ENCODE peak calls at places on chromosomes 6 and 20, in six cellular contexts. One of them, this sample, is unnamed. For H3K4me1, the result is how much of the 10 kb centered on the place peaks cover.

GRCh38 chr6:43386492-43386891 is 17.0 kb upstream of the ZNF318 start:
- DNase-seq in HCT116: no peak
- DNase-seq in H1: no peak
- DNase-seq in K562: no peak
- DNase-seq in HepG2: peak
- DNase-seq in GM12878: no peak
- DNase-seq in this sample: no peak

GRCh38 chr6:87436435-87436834 is 28.7 kb downstream of the CFAP206 start:
- DNase-seq in HCT116: peak
- DNase-seq in GM12878: peak
- DNase-seq in HepG2: peak
- DNase-seq in H1: peak
- DNase-seq in K562: peak
- DNase-seq in this sample: peak

GRCh38 chr20:1987826-1988225 is 6.0 kb downstream of the PDYN start:
- DNase-seq in GM12878: no peak
- DNase-seq in HepG2: no peak
- DNase-seq in H1: no peak
- DNase-seq in K562: no peak
- DNase-seq in HCT116: no peak
- DNase-seq in this sample: no peak

GRCh38 chr20:35283441-35284266 is 918 bp downstream of the EIF6 start:
- DNase-seq in HCT116: no peak
- DNase-seq in H1: no peak
- DNase-seq in HepG2: no peak
- DNase-seq in K562: peak
- DNase-seq in GM12878: no peak
- DNase-seq in this sample: no peak

GRCh38 chr6:111844921-111845320 is 28.3 kb downstream of the FYN start:
- DNase-seq in HCT116: no peak
- DNase-seq in H1: no peak
- DNase-seq in GM12878: no peak
- DNase-seq in HepG2: peak
- DNase-seq in K562: no peak
- DNase-seq in this sample: no peak

GRCh38 chr20:36824142-36824940 is 50.8 kb upstream of the DSN1 start:
- DNase-seq in K562: no peak
- DNase-seq in H1: no peak
- DNase-seq in HCT116: no peak
- DNase-seq in HepG2: no peak
- DNase-seq in GM12878: no peak
- DNase-seq in this sample: no peak

GRCh38 chr6:165599596-165600487 is 63.2 kb downstream of the PDE10A start:
- DNase-seq in K562: no peak
- DNase-seq in GM12878: no peak
- DNase-seq in H1: no peak
- DNase-seq in HCT116: no peak
- DNase-seq in HepG2: no peak
- DNase-seq in this sample: no peak

GRCh38 chr6:3751019-3751729 is at the start of gene PXDC1:
- DNase-seq in GM12878: no peak
- DNase-seq in K562: no peak
- DNase-seq in HCT116: no peak
- DNase-seq in H1: no peak
- DNase-seq in HepG2: no peak
- DNase-seq in this sample: no peak

GRCh38 chr6:137846772-137847313 is 20.2 kb upstream of the TNFAIP3 start:
- DNase-seq in H1: no peak
- DNase-seq in GM12878: no peak
- DNase-seq in HCT116: no peak
- DNase-seq in K562: peak
- DNase-seq in HepG2: no peak
- DNase-seq in this sample: no peak

GRCh38 chr6:30760537-30760936 is 16.2 kb upstream of the IER3 start:
- DNase-seq in K562: no peak
- DNase-seq in HCT116: no peak
- DNase-seq in GM12878: no peak
- DNase-seq in H1: no peak
- DNase-seq in HepG2: no peak
- DNase-seq in this sample: no peak

GRCh38 chr20:23641936-23642751 is 4.4 kb upstream of the CST3 start:
- DNase-seq in HCT116: no peak
- DNase-seq in H1: no peak
- DNase-seq in GM12878: no peak
- DNase-seq in K562: no peak
- DNase-seq in HepG2: no peak
- DNase-seq in this sample: no peak

GRCh38 chr20:17884318-17885003 is 84.1 kb downstream of the SNX5 start:
- DNase-seq in HepG2: no peak
- DNase-seq in K562: no peak
- DNase-seq in GM12878: no peak
- DNase-seq in HCT116: no peak
- DNase-seq in H1: no peak
- DNase-seq in this sample: no peak
- H3K4me1 ChIP-seq in HepG2: half or more
- H3K4me1 ChIP-seq in K562: under half
- H3K4me1 ChIP-seq in GM12878: under half
- H3K4me1 ChIP-seq in HCT116: under half
- H3K4me1 ChIP-seq in H1: under half
- H3K4me1 ChIP-seq in this sample: under half

DNA sequence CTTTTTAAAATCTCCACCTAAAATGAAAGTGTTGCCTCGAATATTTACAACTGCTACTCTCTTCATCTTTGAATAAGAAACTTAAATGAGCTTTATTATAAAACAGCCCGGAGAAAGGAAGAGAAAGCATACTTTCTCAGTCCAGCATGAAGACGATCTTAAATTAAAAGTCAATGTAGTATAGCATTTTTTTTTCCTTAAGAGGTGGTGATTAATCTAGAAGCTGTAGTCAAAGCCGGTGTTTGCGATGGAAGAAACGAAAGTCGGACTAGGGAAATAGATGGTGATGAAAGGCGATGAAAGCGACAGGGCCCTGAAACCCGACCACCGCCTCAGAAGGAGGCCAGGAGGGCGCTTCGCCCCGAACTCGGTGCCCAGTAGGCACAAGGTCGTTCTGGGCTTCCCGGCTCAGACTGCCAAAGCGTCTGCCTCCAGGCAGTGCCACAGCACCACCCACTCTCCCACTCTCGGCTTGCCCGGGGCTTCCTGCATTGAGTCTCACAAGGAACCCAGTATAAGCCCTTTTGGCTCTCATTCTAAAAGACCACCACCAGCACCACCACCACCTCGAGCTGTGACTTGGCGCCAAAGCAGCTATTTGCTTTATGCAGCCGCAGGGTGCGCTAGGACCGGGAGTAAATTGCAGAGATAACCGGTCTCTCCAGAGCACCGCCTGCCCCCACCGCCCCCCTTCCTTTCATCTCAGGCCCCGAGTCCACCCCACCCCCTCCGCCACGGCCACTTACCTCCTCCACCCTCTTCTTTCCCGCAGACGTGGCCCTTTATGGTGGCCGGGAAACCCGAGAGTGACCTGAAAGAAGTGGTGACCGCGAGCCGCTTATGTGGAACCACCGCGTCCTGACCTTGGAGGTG is 2.3 kb downstream of the TCF21 start:
- DNase-seq in HepG2: no peak
- DNase-seq in K562: peak
- DNase-seq in GM12878: no peak
- DNase-seq in H1: no peak
- DNase-seq in HCT116: no peak
- DNase-seq in this sample: no peak
- TF ChIP-seq ZNF274 in HepG2: no peak
- TF ChIP-seq ZNF274 in K562: no peak
- TF ChIP-seq ZNF274 in GM12878: no peak
- TF ChIP-seq ZNF274 in H1: no peak
- TF ChIP-seq ZNF274 in HCT116: no peak
- TF ChIP-seq ZNF274 in this sample: no peak

DNA sequence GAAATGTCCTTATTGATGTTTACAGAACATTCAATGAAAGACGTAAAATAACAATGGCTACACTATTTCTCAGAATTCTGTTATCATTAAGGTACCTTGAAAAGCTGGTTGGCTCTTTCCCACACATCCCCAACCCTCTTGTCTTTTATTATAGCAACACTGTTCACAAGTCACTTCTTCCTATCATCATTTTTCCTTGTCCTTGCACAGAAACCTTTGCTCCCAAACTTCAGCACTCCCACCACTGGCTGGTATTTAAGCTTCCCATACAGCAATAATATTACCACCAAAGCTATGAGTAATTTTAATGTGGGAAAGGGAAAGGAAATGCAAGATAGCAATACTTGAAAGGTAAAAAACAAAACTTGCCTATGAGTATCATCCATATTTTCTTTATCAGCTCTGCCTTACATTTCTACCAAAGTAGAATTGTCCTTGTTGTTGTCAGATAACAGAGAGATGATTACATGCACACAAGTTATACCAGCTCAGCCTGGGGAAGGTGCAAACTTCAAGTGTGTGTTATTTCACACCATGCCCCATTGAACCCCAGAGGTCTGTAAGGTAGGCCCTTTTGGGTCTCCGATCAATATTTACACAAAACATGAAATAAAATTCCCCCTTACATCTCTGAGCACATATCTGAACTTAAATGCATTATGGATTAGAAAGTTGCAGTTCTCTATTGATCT is 32.2 kb downstream of the ARHGAP18 start:
- DNase-seq in HCT116: no peak
- DNase-seq in HepG2: no peak
- DNase-seq in H1: no peak
- DNase-seq in K562: no peak
- DNase-seq in GM12878: no peak
- DNase-seq in this sample: no peak
- H3K4me1 ChIP-seq in HCT116: half or more
- H3K4me1 ChIP-seq in HepG2: half or more
- H3K4me1 ChIP-seq in H1: under half
- H3K4me1 ChIP-seq in K562: half or more
- H3K4me1 ChIP-seq in GM12878: under half
- H3K4me1 ChIP-seq in this sample: under half

DNA sequence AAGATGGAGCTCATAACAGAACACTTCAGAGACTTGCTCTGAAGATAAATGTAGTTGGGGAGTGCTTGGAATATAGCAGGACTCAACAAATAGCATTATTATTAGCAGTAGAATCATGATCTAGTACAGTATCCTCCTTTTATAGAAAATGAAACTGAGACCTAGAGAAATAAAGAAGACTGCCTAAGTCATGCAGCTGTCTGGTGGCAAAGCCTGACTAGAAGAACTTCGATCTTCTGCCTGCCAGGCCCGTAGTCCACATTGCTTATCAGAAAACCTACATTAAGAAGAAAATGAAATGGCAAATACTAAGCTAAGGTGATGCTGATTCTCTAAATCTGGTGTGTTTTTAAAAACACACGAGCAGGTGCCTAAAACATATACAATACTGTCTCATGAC is 46.4 kb upstream of the DST start:
- DNase-seq in GM12878: no peak
- DNase-seq in HCT116: no peak
- DNase-seq in K562: no peak
- DNase-seq in H1: no peak
- DNase-seq in HepG2: no peak
- DNase-seq in this sample: no peak
- TF ChIP-seq ZNF274 in GM12878: no peak
- TF ChIP-seq ZNF274 in HCT116: no peak
- TF ChIP-seq ZNF274 in K562: no peak
- TF ChIP-seq ZNF274 in H1: no peak
- TF ChIP-seq ZNF274 in HepG2: no peak
- TF ChIP-seq ZNF274 in this sample: no peak

GRCh38 chr6:144898052-144898689 is 613.0 kb downstream of the UTRN start:
- DNase-seq in K562: no peak
- DNase-seq in HepG2: no peak
- DNase-seq in H1: no peak
- DNase-seq in GM12878: no peak
- DNase-seq in HCT116: peak
- DNase-seq in this sample: no peak
- H3K4me1 ChIP-seq in K562: under half
- H3K4me1 ChIP-seq in HepG2: under half
- H3K4me1 ChIP-seq in H1: under half
- H3K4me1 ChIP-seq in GM12878: under half
- H3K4me1 ChIP-seq in HCT116: half or more
- H3K4me1 ChIP-seq in this sample: under half

GRCh38 chr6:15550724-15551123 is 112.1 kb downstream of the DTNBP1 start:
- DNase-seq in K562: no peak
- DNase-seq in GM12878: no peak
- DNase-seq in HepG2: no peak
- DNase-seq in H1: no peak
- DNase-seq in HCT116: no peak
- DNase-seq in this sample: no peak
- TF ChIP-seq ZNF274 in K562: no peak
- TF ChIP-seq ZNF274 in GM12878: no peak
- TF ChIP-seq ZNF274 in HepG2: no peak
- TF ChIP-seq ZNF274 in H1: no peak
- TF ChIP-seq ZNF274 in HCT116: no peak
- TF ChIP-seq ZNF274 in this sample: no peak